ENCODE peak calls at places on chromosomes 7 and 10, in nine cellular contexts. D is transverse colon, K is endothelial cell of umbilical vein, X is vagina, N is stomach, M is H1, J is prostate gland, Q is GM12878, P is HCT116. L is an unnamed sample.

GRCh38 chr7:44066111-44066460 is 719 bp upstream of the PGAM2 start:
- DNase-seq in D (no peak), K (no peak), X (no peak), N (no peak), M (no peak), J (no peak), Q (no peak), P (no peak), L (no peak)

GRCh38 chr10:61903184-61903990 is 1.9 kb downstream of the ARID5B start:
- DNase-seq in D (peak), K (peak), X (peak), N (peak), M (no peak), J (peak), Q (peak), P (peak), L (peak)

GRCh38 chr10:7819126-7819470 is 793 bp downstream of the TAF3 start:
- DNase-seq in D (peak), K (peak), X (no peak), N (peak), M (no peak), J (peak), Q (no peak), P (no peak), L (no peak)

GRCh38 chr7:48180981-48181380 is 9.7 kb downstream of the ABCA13 start:
- DNase-seq in D (no peak), K (no peak), X (no peak), N (no peak), M (no peak), J (no peak), Q (no peak), P (no peak), L (no peak)

GRCh38 chr10:30247704-30248103 is 101.4 kb downstream of the MTPAP start:
- DNase-seq in D (no peak), K (no peak), X (no peak), N (no peak), M (no peak), J (no peak), Q (no peak), P (no peak), L (no peak)

GRCh38 chr10:2222631-2223030 is 485.3 kb upstream of the ADARB2 start:
- DNase-seq in D (no peak), K (no peak), X (no peak), N (no peak), M (no peak), J (no peak), Q (no peak), P (no peak), L (no peak)

GRCh38 chr7:118195837-118196474 is 12.0 kb downstream of the LSM8 start:
- DNase-seq in D (peak), K (peak), X (no peak), N (peak), M (no peak), J (peak), Q (no peak), P (peak), L (no peak)

GRCh38 chr10:131431541-131431940 is 120.0 kb upstream of the TCERG1L start:
- DNase-seq in D (no peak), K (no peak), X (no peak), N (no peak), M (no peak), J (no peak), Q (no peak), P (no peak), L (no peak)

GRCh38 chr7:137953043-137953691 is 48.7 kb downstream of the CREB3L2 start:
- DNase-seq in D (no peak), K (no peak), X (no peak), N (no peak), M (no peak), J (no peak), Q (no peak), P (no peak), L (no peak)

GRCh38 chr10:78470267-78471103 is 436.8 kb downstream of the RPS24 start:
- DNase-seq in D (no peak), K (no peak), X (peak), N (no peak), M (no peak), J (no peak), Q (no peak), P (no peak), L (no peak)

GRCh38 chr7:110804501-110804900 is 286.4 kb upstream of the LRRN3 start:
- DNase-seq in D (no peak), K (no peak), X (no peak), N (no peak), M (no peak), J (no peak), Q (no peak), P (no peak), L (no peak)

GRCh38 chr7:30070052-30070451 is 41.8 kb downstream of the PLEKHA8 start:
- DNase-seq in D (peak), K (no peak), X (no peak), N (no peak), M (no peak), J (no peak), Q (no peak), P (no peak), L (no peak)

GRCh38 chr7:144824360-144824759 is 11.5 kb downstream of the TPK1 start:
- DNase-seq in D (no peak), K (peak), X (no peak), N (no peak), M (no peak), J (no peak), Q (no peak), P (no peak), L (no peak)

GRCh38 chr7:98348726-98349474 is 52.0 kb downstream of the BAIAP2L1 start:
- DNase-seq in D (peak), K (no peak), X (no peak), N (no peak), M (no peak), J (no peak), Q (no peak), P (no peak), L (no peak)

GRCh38 chr7:20441886-20442505 is 111.3 kb downstream of the ITGB8 start:
- DNase-seq in D (no peak), K (peak), X (peak), N (no peak), M (no peak), J (no peak), Q (no peak), P (no peak), L (no peak)

GRCh38 chr7:113099284-113099919 is 12.8 kb upstream of the GPR85 start:
- DNase-seq in D (no peak), K (no peak), X (no peak), N (no peak), M (no peak), J (peak), Q (no peak), P (no peak), L (no peak)

GRCh38 chr7:37353949-37354660 is 94.6 kb downstream of the ELMO1 start:
- DNase-seq in D (no peak), K (no peak), X (no peak), N (no peak), M (no peak), J (no peak), Q (no peak), P (no peak), L (no peak)

GRCh38 chr10:126205482-126206210 is 182.6 kb downstream of the ADAM12 start:
- DNase-seq in D (no peak), K (no peak), X (no peak), N (no peak), M (no peak), J (no peak), Q (no peak), P (no peak), L (no peak)

GRCh38 chr10:18254086-18254485 is 113.9 kb downstream of the CACNB2 start:
- DNase-seq in D (no peak), K (no peak), X (no peak), N (no peak), M (no peak), J (no peak), Q (no peak), P (no peak), L (no peak)

GRCh38 chr7:82443801-82444219 is 233 bp upstream of the CACNA2D1 start:
- DNase-seq in D (peak), K (peak), X (peak), N (peak), M (no peak), J (peak), Q (no peak), P (no peak), L (peak)

GRCh38 chr7:122995600-122995999 is at the start of gene TAS2R16:
- DNase-seq in D (no peak), K (no peak), X (no peak), N (no peak), M (no peak), J (no peak), Q (no peak), P (no peak), L (no peak)

GRCh38 chr10:11501600-11501999 is 109.8 kb downstream of the USP6NL start:
- DNase-seq in D (no peak), K (no peak), X (no peak), N (no peak), M (no peak), J (no peak), Q (no peak), P (no peak), L (no peak)

GRCh38 chr10:21556527-21556926 is 22.5 kb downstream of the MLLT10 start:
- DNase-seq in D (no peak), K (no peak), X (no peak), N (no peak), M (no peak), J (no peak), Q (no peak), P (no peak), L (no peak)

GRCh38 chr7:142815099-142815498 is 39.8 kb upstream of the EPHB6 start:
- DNase-seq in D (no peak), K (no peak), X (no peak), N (no peak), M (no peak), J (no peak), Q (no peak), P (no peak), L (no peak)

DNA sequence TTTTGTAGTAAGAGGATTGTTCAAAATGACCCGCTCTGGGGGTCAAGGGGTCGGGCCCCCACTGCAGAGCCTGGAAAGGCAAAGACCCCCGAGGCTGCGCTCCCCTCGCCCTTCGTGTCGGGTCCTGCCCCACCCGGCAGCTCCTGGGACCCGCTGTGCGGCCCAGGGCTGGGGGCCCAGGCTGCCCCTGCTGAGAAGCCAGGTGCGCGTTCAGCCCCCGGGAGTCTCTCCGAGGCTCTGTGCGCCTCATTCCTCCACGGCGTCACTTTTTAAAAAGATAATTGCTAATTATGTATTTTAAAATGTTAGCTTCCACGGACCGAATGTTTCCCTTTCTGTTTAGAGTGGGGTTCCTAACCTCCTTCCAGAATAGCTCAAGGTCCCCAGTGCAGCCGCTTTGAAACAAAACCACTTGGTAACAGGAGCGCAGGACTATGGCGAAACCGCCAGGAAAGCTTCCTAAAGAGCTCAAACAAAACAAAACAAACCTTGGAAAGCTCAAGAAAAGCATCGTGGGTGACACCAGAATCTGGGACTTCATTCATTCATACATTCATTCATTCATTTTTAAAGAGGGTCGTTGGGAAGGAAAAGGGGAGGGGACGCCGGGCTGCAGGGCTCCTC is 45.6 kb downstream of the PDIA4 start:
- DNase-seq in D (no peak), K (peak), X (no peak), N (no peak), M (no peak), J (no peak), Q (no peak), P (no peak), L (peak)
- H3K27ac ChIP-seq in D (peak), K (no peak), X (peak), N (peak), M (no peak), J (peak), Q (no peak), P (no peak), L (peak)

DNA sequence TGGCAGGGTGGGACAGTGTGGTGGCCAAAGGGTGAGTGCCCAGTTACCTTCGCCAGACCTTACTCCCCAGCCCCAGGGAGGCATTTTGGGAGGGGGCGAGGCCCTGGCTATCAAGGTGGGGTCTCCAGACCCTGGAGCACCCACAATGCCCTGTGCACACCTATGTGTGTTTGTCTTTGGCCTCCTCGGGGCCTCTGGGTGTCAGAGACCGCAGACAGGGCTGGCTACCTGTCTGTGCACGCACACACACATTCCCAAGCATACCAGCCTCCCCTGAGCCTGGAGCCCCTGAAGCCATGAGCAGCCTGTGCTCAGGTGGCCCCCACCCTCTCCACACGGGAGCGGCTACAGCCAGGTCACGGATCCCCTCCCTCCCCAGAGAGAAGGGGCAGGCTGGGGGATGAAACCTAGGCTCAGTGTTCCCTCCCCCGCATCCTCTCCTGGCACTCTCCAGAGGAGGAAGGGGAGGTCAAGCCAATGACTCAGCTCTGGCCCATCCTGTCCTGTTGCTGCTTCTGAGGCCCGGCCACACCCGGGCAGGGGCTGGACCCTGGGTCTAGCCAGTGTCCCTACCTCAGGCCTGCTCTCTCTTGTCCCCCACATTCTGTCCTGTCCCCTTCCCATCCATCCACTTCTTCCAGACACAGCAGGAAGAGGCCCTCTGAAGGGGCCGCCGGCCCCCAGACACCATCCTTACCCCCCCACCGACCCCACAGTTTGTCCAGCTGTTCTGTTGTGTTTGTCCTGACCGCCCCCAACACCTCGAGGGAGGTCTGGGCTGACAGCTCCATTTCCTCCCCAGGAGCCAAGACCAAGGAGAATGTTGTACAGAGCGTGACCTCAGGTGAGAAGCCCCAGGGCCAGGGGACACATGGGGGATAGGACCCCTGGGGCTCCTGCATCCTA is 685 bp downstream of the SNCG start:
- DNase-seq in D (no peak), K (peak), X (peak), N (no peak), M (no peak), J (no peak), Q (no peak), P (peak), L (peak)
- H3K4me3 ChIP-seq in D (no peak), K (peak), X (peak), N (peak), M (no peak), J (no peak), Q (no peak), P (peak), L (peak)

GRCh38 chr10:44383749-44384600 is 922 bp downstream of the CXCL12 start:
- DNase-seq in D (no peak), K (no peak), X (peak), N (peak), M (no peak), J (no peak), Q (no peak), P (no peak), L (peak)
- TF ChIP-seq POLR2AphosphoS5 in D (no peak), K (no peak), X (no peak), N (no peak), M (no peak), J (no peak), Q (no peak), P (no peak), L (peak)

GRCh38 chr10:124602121-124602561 is 140.5 kb downstream of the LHPP start:
- DNase-seq in D (no peak), K (no peak), X (no peak), N (no peak), M (no peak), J (no peak), Q (no peak), P (no peak), L (peak)
- H3K27ac ChIP-seq in D (no peak), K (no peak), X (no peak), N (no peak), M (no peak), J (no peak), Q (no peak), P (no peak), L (peak)

GRCh38 chr10:90326498-90327267 is 531.2 kb downstream of the HTR7 start:
- DNase-seq in D (no peak), K (peak), X (no peak), N (no peak), M (no peak), J (no peak), Q (no peak), P (no peak), L (no peak)
- H3K4me3 ChIP-seq in D (no peak), K (no peak), X (no peak), N (no peak), M (no peak), J (no peak), Q (no peak), P (no peak), L (no peak)

GRCh38 chr10:95276367-95277200 is 14.2 kb downstream of the PDLIM1 start:
- DNase-seq in D (peak), K (no peak), X (peak), N (no peak), M (no peak), J (no peak), Q (no peak), P (no peak), L (no peak)

GRCh38 chr10:95277201-95277570 is 13.6 kb downstream of the PDLIM1 start:
- DNase-seq in D (no peak), K (no peak), X (peak), N (no peak), M (no peak), J (no peak), Q (no peak), P (no peak), L (no peak)

GRCh38 chr10:95277614-95278013 is 13.2 kb downstream of the PDLIM1 start:
- DNase-seq in D (no peak), K (no peak), X (peak), N (no peak), M (no peak), J (no peak), Q (no peak), P (no peak), L (no peak)

GRCh38 chr10:95279042-95279820 is 11.6 kb downstream of the PDLIM1 start:
- DNase-seq in D (no peak), K (no peak), X (no peak), N (no peak), M (no peak), J (no peak), Q (no peak), P (no peak), L (no peak)

GRCh38 chr10:95278061-95278988 is 12.5 kb downstream of the PDLIM1 start:
- DNase-seq in D (no peak), K (no peak), X (peak), N (no peak), M (no peak), J (no peak), Q (no peak), P (no peak), L (no peak)
- TF ChIP-seq POLR2AphosphoS5 in D (peak), K (no peak), X (no peak), N (peak), M (no peak), J (peak), Q (no peak), P (no peak), L (no peak)